ENCODE peak calls at places on chromosomes 4 and X, in six cellular contexts. O is body of pancreas, Z is ovary, X is IMR-90, N is K562, Y is sigmoid colon. D is an unnamed sample.

GRCh38 chrX:124497386-124497785 is 151.0 kb downstream of the SH2D1A start:
- DNase-seq in Y (no peak), N (no peak), X (no peak), O (no peak), Z (no peak), D (no peak)

GRCh38 chr4:91990726-91991125 is 313.0 kb upstream of the GRID2 start:
- DNase-seq in Y (no peak), Z (no peak), N (no peak), O (no peak), X (no peak), D (no peak)

GRCh38 chrX:77597090-77597489 is 149.9 kb downstream of the FGF16 start:
- DNase-seq in Y (no peak), O (no peak), X (peak), N (no peak), Z (no peak), D (no peak)

GRCh38 chr4:82569076-82569475 is 7.3 kb upstream of the TMEM150C start:
- DNase-seq in X (no peak), N (no peak), Y (no peak), Z (no peak), O (no peak), D (no peak)

GRCh38 chrX:118761950-118762725 is 34.7 kb downstream of the IL13RA1 start:
- DNase-seq in X (no peak), O (no peak), Z (no peak), Y (no peak), N (peak), D (no peak)

GRCh38 chr4:164807611-164808010 is 53.7 kb downstream of the SMIM31 start:
- DNase-seq in Y (no peak), X (no peak), Z (peak), O (no peak), N (no peak), D (no peak)

GRCh38 chrX:1165535-1166196 is 46.8 kb downstream of the CRLF2 start:
- DNase-seq in N (no peak), O (no peak), X (no peak), Z (no peak), Y (peak), D (no peak)

GRCh38 chrX:40484408-40485091 is 96.2 kb upstream of the ATP6AP2 start:
- DNase-seq in Y (no peak), Z (peak), X (no peak), N (no peak), O (no peak), D (no peak)

GRCh38 chrX:18889982-18890381 is 93.9 kb downstream of the PHKA2 start:
- DNase-seq in Z (no peak), X (no peak), Y (no peak), N (no peak), O (no peak), D (no peak)

GRCh38 chrX:93673869-93674271 is at the start of gene FAM133A:
- DNase-seq in O (no peak), Y (no peak), Z (no peak), X (peak), N (no peak), D (no peak)

GRCh38 chr4:121336706-121337105 is 44.1 kb downstream of the QRFPR start:
- DNase-seq in N (no peak), Z (no peak), O (no peak), Y (no peak), X (no peak), D (no peak)

GRCh38 chrX:91434351-91435168 is at the start of gene PABPC5:
- DNase-seq in N (no peak), X (peak), Z (peak), Y (peak), O (peak), D (peak)

GRCh38 chrX:132406106-132406505 is 82.7 kb downstream of the MBNL3 start:
- DNase-seq in O (no peak), Y (no peak), Z (no peak), N (no peak), X (no peak), D (no peak)

GRCh38 chr4:139617702-139618490 is 47.7 kb upstream of the MGST2 start:
- DNase-seq in N (peak), X (no peak), O (no peak), Z (no peak), Y (no peak), D (no peak)

GRCh38 chrX:40144576-40144975 is 46.8 kb upstream of the BCOR start:
- DNase-seq in X (no peak), O (no peak), N (no peak), Z (no peak), Y (no peak), D (no peak)

GRCh38 chr4:73989031-73989430 is 1.0 kb upstream of the PPBP start:
- DNase-seq in Y (no peak), N (no peak), Z (no peak), O (no peak), X (no peak), D (no peak)

GRCh38 chr4:87009095-87009648 is 74.4 kb downstream of the AFF1 start:
- DNase-seq in N (no peak), O (no peak), X (no peak), Z (no peak), Y (no peak), D (no peak)

GRCh38 chrX:13933851-13934250 is 95.8 kb downstream of the GEMIN8 start:
- DNase-seq in Y (no peak), O (no peak), Z (no peak), X (no peak), N (no peak), D (no peak)

GRCh38 chr4:126820631-126821030 is 812.1 kb upstream of the INTU start:
- DNase-seq in O (no peak), Y (no peak), Z (no peak), N (no peak), X (no peak), D (no peak)

GRCh38 chr4:82629238-82630000 is 67.6 kb upstream of the TMEM150C start:
- DNase-seq in N (no peak), Y (no peak), O (no peak), X (peak), Z (no peak), D (no peak)

GRCh38 chrX:133495464-133496391 is 80.4 kb upstream of the GPC4 start:
- DNase-seq in N (no peak), O (peak), Y (peak), X (peak), Z (peak), D (peak)

GRCh38 chr4:83387922-83388676 is 53.5 kb upstream of the HPSE start:
- DNase-seq in Y (no peak), X (no peak), O (peak), Z (no peak), N (peak), D (no peak)

GRCh38 chr4:31655328-31655727 is 935.2 kb downstream of the PCDH7 start:
- DNase-seq in O (no peak), N (no peak), X (peak), Y (no peak), Z (no peak), D (no peak)

GRCh38 chr4:98570160-98570797 is 88.1 kb downstream of the TSPAN5 start:
- DNase-seq in Z (no peak), N (no peak), Y (no peak), X (no peak), O (no peak), D (no peak)

GRCh38 chrX:12865359-12865758 is 1.5 kb upstream of the TLR7 start:
- DNase-seq in N (no peak), Y (no peak), Z (no peak), O (no peak), X (no peak), D (no peak)

GRCh38 chr4:2924765-2925301 is 38.4 kb downstream of the NOP14 start:
- DNase-seq in O (no peak), N (no peak), Y (no peak), Z (no peak), X (no peak), D (no peak)

GRCh38 chrX:10617186-10617963 is 3.0 kb downstream of the MID1 start:
- DNase-seq in Z (no peak), O (no peak), Y (no peak), N (no peak), X (no peak), D (no peak)

DNA sequence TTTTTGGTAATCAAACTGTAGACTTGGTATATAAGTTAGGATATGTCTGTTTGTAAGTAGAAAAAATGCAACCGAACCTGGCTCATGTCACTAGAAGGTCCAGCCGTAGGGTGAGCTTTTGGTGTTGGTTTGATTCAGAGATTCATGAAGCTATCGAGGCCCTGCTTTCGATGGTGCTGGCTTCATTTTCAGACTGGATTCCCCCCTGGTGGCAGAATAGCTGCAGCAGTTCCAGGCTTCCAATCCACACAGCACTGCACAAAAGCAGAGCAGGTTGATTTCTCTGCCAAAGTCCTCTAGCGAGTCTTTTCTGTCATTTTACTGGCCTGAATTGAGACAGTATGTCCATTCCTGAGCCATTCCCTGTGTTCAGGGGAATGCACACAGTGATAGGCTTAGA is 33.1 kb downstream of the PDK3 start:
- DNase-seq in O (peak), Y (peak), X (no peak), N (no peak), Z (no peak), D (no peak)
- TF ChIP-seq CTCF in O (no peak), Y (peak), X (no peak), N (peak), Z (no peak), D (no peak)

GRCh38 chr4:1550122-1551070 is 133.7 kb downstream of the FAM53A start:
- DNase-seq in Y (no peak), N (no peak), Z (no peak), X (no peak), O (no peak), D (no peak)

GRCh38 chr4:1544861-1545275 is 138.6 kb upstream of the NKX1-1 start:
- DNase-seq in X (no peak), N (no peak), Y (no peak), O (no peak), Z (no peak), D (no peak)

GRCh38 chr4:1547863-1548637 is 136.1 kb downstream of the FAM53A start:
- DNase-seq in O (peak), Z (peak), N (no peak), Y (no peak), X (no peak), D (no peak)

GRCh38 chr4:1549638-1550035 is 134.5 kb downstream of the FAM53A start:
- DNase-seq in N (no peak), Y (no peak), O (no peak), X (no peak), Z (no peak), D (no peak)

GRCh38 chr4:1547131-1547862 is 136.8 kb downstream of the FAM53A start:
- DNase-seq in Y (no peak), Z (no peak), X (no peak), O (no peak), N (no peak), D (no peak)
- TF ChIP-seq POLR2A in Y (no peak), Z (no peak), X (no peak), O (no peak), N (no peak), D (no peak)

DNA sequence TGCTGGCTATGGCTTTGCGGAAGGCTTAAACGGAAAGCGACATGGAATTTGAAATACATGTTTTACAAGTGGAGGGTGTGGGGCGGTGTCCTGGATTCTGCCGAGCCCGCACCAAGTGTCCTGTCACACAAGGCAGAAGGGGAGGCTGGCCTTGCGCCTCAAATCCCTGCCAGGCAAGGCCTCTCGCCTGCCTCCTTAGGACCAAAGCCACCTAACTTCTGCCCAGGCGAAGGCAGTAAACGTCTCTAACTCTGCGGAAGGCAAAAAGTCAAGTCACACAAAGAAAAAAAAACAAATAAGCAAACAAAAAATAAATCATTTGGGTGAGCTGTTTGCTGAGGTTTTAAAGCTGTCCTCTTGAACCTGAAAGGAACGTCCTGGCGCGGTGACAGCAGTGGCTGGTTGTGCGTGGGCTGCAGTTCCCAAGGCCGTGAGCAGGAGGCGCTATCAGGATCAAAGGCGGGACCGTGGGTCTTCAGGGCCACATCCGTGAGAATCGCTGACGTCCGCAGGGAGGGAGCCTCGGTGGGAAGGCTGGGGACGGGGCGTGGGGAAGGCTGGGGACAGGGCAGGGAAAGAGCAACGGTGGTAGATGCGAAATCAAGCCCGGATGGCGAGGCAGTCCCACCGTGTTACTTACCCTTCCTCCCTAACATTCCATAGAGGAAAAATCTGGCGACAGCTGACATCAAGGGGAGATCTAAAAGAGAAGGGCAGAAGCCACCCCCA is 99.1 kb downstream of the TRAPPC11 start:
- DNase-seq in Y (no peak), Z (peak), X (no peak), N (no peak), O (peak), D (no peak)
- TF ChIP-seq CTCF in Y (no peak), Z (no peak), X (peak), N (no peak), O (no peak), D (no peak)

GRCh38 chr4:28462766-28463165 is 1602.1 kb downstream of the STIM2 start:
- DNase-seq in N (no peak), Z (no peak), X (peak), Y (no peak), O (no peak), D (no peak)
- TF ChIP-seq POLR2A in N (no peak), Z (no peak), X (no peak), Y (no peak), O (no peak), D (no peak)